ENCODE peak calls at places on chromosomes 4 and X, in nine cellular contexts. Q, F, D, X, J, T, P, N and E are unnamed samples.

GRCh38 chr4:185004562-185005208 is 13.6 kb upstream of the HELT start:
- DNase-seq in Q (no peak), F (no peak), D (no peak), X (peak), J (no peak), T (no peak), P (no peak), N (no peak), E (no peak)

GRCh38 chr4:17811078-17811603 is 362 bp downstream of the NCAPG start:
- DNase-seq in Q (no peak), F (no peak), D (no peak), X (peak), J (peak), T (no peak), P (no peak), N (no peak), E (peak)

GRCh38 chr4:94536049-94536448 is 84.3 kb downstream of the PDLIM5 start:
- DNase-seq in Q (no peak), F (no peak), D (no peak), X (no peak), J (no peak), T (no peak), P (no peak), N (no peak), E (no peak)

GRCh38 chr4:141220271-141220654 is 432 bp upstream of the ZNF330 start:
- DNase-seq in Q (no peak), F (peak), D (no peak), X (no peak), J (peak), T (no peak), P (no peak), N (no peak), E (no peak)

GRCh38 chr4:133464311-133464710 is 315.2 kb downstream of the PCDH10 start:
- DNase-seq in Q (no peak), F (no peak), D (no peak), X (peak), J (peak), T (no peak), P (no peak), N (no peak), E (no peak)

GRCh38 chr4:166252487-166253402 is 379.7 kb downstream of the TLL1 start:
- DNase-seq in Q (no peak), F (no peak), D (no peak), X (peak), J (peak), T (peak), P (no peak), N (no peak), E (peak)

GRCh38 chrX:130772313-130773140 is 130.5 kb downstream of the ENOX2 start:
- DNase-seq in Q (peak), F (no peak), D (no peak), X (peak), J (peak), T (no peak), P (no peak), N (peak), E (no peak)

GRCh38 chrX:28133763-28134162 is 152.5 kb upstream of the DCAF8L1 start:
- DNase-seq in Q (no peak), F (no peak), D (no peak), X (no peak), J (no peak), T (no peak), P (no peak), N (no peak), E (no peak)

GRCh38 chrX:131264053-131264452 is 25.1 kb downstream of the IGSF1 start:
- DNase-seq in Q (no peak), F (no peak), D (no peak), X (no peak), J (no peak), T (no peak), P (no peak), N (no peak), E (no peak)

GRCh38 chr4:3306465-3306864 is 13.6 kb downstream of the RGS12 start:
- DNase-seq in Q (no peak), F (no peak), D (peak), X (no peak), J (no peak), T (no peak), P (no peak), N (no peak), E (no peak)

GRCh38 chrX:13934731-13935130 is 95.0 kb downstream of the GEMIN8 start:
- DNase-seq in Q (no peak), F (no peak), D (no peak), X (peak), J (no peak), T (no peak), P (no peak), N (no peak), E (no peak)

GRCh38 chr4:124060261-124060918 is 652.1 kb downstream of the ANKRD50 start:
- DNase-seq in Q (no peak), F (no peak), D (no peak), X (peak), J (peak), T (peak), P (no peak), N (no peak), E (no peak)

GRCh38 chr4:99087887-99088484 is 602 bp downstream of the ADH5 start:
- DNase-seq in Q (peak), F (peak), D (no peak), X (peak), J (peak), T (peak), P (peak), N (peak), E (peak)

GRCh38 chr4:162274354-162274753 is 110.6 kb upstream of the FSTL5 start:
- DNase-seq in Q (no peak), F (no peak), D (no peak), X (peak), J (peak), T (no peak), P (no peak), N (no peak), E (no peak)

GRCh38 chr4:54085284-54085683 is 14.7 kb upstream of the GSX2 start:
- DNase-seq in Q (peak), F (no peak), D (peak), X (peak), J (peak), T (no peak), P (no peak), N (no peak), E (no peak)

GRCh38 chrX:10064736-10065135 is 92.0 kb upstream of the CLCN4 start:
- DNase-seq in Q (no peak), F (no peak), D (no peak), X (no peak), J (no peak), T (no peak), P (no peak), N (no peak), E (no peak)

GRCh38 chr4:168586926-168587325 is 90.1 kb downstream of the PALLD start:
- DNase-seq in Q (no peak), F (no peak), D (no peak), X (no peak), J (no peak), T (no peak), P (no peak), N (no peak), E (no peak)

GRCh38 chr4:154082760-154083530 is 294.1 kb upstream of the SFRP2 start:
- DNase-seq in Q (no peak), F (peak), D (no peak), X (peak), J (peak), T (peak), P (no peak), N (no peak), E (peak)

GRCh38 chr4:78568640-78569261 is 17.2 kb downstream of the ANXA3 start:
- DNase-seq in Q (no peak), F (no peak), D (no peak), X (peak), J (no peak), T (no peak), P (no peak), N (no peak), E (no peak)

GRCh38 chr4:610411-611261 is 14.7 kb upstream of the PDE6B start:
- DNase-seq in Q (peak), F (no peak), D (peak), X (peak), J (peak), T (no peak), P (no peak), N (no peak), E (no peak)

GRCh38 chr4:123986268-123986798 is 589.7 kb downstream of the SPRY1 start:
- DNase-seq in Q (peak), F (no peak), D (no peak), X (peak), J (peak), T (no peak), P (no peak), N (peak), E (no peak)

GRCh38 chrX:45749375-45749774 is 548.7 kb upstream of the DIPK2B start:
- DNase-seq in Q (no peak), F (no peak), D (no peak), X (no peak), J (no peak), T (no peak), P (no peak), N (no peak), E (no peak)
- TF ChIP-seq CTCF in Q (peak), F (no peak), D (peak), X (peak), J (peak), T (peak), P (no peak), N (peak), E (peak)

DNA sequence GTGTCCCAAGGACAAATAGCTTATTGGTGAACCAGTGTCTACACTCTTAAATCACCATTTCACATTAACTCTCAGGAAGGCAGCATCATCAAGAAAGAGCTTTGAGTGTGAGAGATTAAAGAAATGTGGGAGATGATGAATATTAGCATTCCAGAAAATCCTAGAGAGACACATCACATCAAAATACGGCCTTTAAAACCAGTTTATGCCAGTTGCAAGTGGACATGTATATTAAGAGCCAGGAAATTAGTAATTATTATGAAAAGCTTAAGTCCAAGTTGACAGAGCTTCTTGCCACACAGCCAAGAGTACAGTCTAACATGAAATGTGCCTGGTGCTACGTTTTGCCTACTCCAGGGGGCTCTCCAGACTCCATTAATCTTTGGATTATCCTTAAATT is 503.0 kb upstream of the BOD1L1 start:
- DNase-seq in Q (no peak), F (no peak), D (no peak), X (no peak), J (peak), T (no peak), P (no peak), N (no peak), E (no peak)
- TF ChIP-seq CTCF in Q (no peak), F (no peak), D (no peak), X (no peak), J (no peak), T (no peak), P (no peak), N (no peak), E (no peak)

DNA sequence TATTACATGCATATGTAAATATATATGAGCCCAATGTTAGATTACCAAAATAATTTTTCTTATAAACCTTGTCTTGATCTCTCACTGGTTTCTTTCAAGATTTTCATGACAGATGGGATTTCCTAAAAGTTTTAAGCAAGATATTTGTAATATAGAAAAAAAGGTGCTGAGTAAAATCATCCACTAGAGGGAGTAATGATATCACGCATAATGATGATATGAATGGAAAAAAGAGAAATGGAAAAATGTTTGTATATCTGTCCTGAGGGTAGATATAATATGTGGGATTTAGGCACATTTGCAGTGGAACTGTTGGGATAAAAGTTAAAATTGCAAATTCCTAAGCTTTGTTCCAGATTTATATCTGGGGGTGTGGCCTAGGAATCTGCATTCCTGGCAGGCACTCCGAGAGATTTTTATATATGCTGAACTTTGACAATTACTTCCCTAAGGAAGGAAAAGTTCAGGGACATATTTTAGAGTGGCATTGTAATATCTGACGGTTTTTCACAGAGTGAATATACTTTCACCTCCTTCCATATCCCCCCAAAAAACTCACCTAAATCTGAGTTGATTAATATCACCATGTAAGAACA is 60.5 kb downstream of the TMA16 start:
- DNase-seq in Q (no peak), F (no peak), D (no peak), X (peak), J (no peak), T (peak), P (no peak), N (no peak), E (no peak)
- TF ChIP-seq CTCF in Q (peak), F (peak), D (peak), X (peak), J (peak), T (peak), P (peak), N (peak), E (peak)

DNA sequence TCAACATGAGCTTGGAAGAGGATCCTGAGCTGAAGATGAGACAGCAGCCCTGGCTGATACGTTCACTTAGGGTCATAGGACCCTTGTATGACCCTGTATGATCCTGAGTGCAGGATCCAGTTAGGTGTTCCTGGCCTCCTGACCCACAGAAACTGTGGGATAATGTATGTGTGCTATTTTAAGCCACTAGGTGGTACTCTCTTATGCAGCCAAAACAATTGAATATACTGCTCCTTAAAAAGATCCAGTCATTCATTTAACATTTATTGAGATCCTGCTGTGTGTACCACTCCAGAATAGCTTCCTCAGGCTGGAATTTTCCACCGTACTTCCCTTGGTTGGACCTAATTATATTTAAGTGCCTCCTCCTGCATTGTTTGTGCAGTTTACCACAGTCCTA is 167.1 kb downstream of the AMELX start:
- DNase-seq in Q (no peak), F (no peak), D (no peak), X (no peak), J (no peak), T (no peak), P (no peak), N (no peak), E (no peak)
- TF ChIP-seq CTCF in Q (peak), F (no peak), D (no peak), X (peak), J (no peak), T (no peak), P (no peak), N (no peak), E (no peak)

DNA sequence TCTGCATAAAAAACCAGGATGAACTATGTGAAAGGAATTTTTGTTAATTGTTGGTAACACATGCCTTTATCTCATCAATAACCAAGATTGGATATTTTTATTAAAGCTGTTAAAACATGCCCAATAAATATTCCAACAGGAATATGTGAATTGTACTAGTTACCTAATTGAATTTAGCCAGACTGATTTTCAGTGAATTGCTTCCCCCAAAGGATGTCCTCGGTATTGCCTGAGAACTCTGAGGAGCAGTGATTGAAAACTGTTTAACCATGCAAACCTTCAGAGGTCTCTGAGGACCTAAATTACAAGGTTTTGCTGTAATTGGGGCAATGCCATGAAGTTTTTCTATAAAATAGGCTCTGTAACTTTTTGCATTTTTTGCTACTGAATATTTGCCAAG is 66.6 kb downstream of the BLTP1 start:
- DNase-seq in Q (no peak), F (no peak), D (no peak), X (peak), J (peak), T (peak), P (no peak), N (no peak), E (no peak)
- TF ChIP-seq CTCF in Q (peak), F (peak), D (peak), X (no peak), J (peak), T (peak), P (peak), N (peak), E (peak)

GRCh38 chrX:66203114-66203513 is 39.1 kb downstream of the HEPH start:
- DNase-seq in Q (no peak), F (no peak), D (no peak), X (no peak), J (no peak), T (no peak), P (no peak), N (no peak), E (no peak)

GRCh38 chrX:66200050-66200664 is 36.1 kb downstream of the HEPH start:
- DNase-seq in Q (no peak), F (no peak), D (no peak), X (no peak), J (no peak), T (no peak), P (no peak), N (no peak), E (peak)

GRCh38 chrX:66200855-66201795 is 37.1 kb downstream of the HEPH start:
- DNase-seq in Q (no peak), F (no peak), D (no peak), X (peak), J (no peak), T (peak), P (no peak), N (no peak), E (no peak)
- TF ChIP-seq CTCF in Q (peak), F (peak), D (peak), X (no peak), J (no peak), T (peak), P (peak), N (peak), E (peak)

GRCh38 chrX:1656379-1656778 is 41.5 kb downstream of the ASMT start:
- DNase-seq in Q (no peak), F (no peak), D (no peak), X (no peak), J (no peak), T (no peak), P (no peak), N (no peak), E (no peak)

GRCh38 chrX:1658083-1658463 is 43.2 kb downstream of the ASMT start:
- DNase-seq in Q (no peak), F (no peak), D (no peak), X (no peak), J (no peak), T (no peak), P (no peak), N (no peak), E (peak)

GRCh38 chrX:1661048-1661921 is 46.4 kb downstream of the ASMT start:
- DNase-seq in Q (no peak), F (no peak), D (no peak), X (no peak), J (no peak), T (peak), P (peak), N (no peak), E (peak)

GRCh38 chrX:1659664-1660461 is 45.0 kb downstream of the ASMT start:
- DNase-seq in Q (no peak), F (no peak), D (no peak), X (no peak), J (no peak), T (no peak), P (no peak), N (no peak), E (no peak)

GRCh38 chrX:1657367-1658082 is 42.7 kb downstream of the ASMT start:
- DNase-seq in Q (no peak), F (no peak), D (no peak), X (peak), J (peak), T (peak), P (peak), N (no peak), E (peak)
- TF ChIP-seq CTCF in Q (no peak), F (no peak), D (no peak), X (no peak), J (no peak), T (peak), P (no peak), N (no peak), E (no peak)